ENCODE peak calls at places on chromosome 12, in ten cellular contexts. Z, S, W, M, K, Y, R, O, B and Q are unnamed samples.

GRCh38 chr12:16300706-16301105 is 23.2 kb upstream of the SLC15A5 start:
- DNase-seq in Z (no peak), S (no peak), W (no peak), M (no peak), K (no peak), Y (no peak), R (no peak), O (no peak), B (no peak), Q (no peak)

GRCh38 chr12:13211859-13212664 is 15.5 kb downstream of the EMP1 start:
- DNase-seq in Z (peak), S (peak), W (no peak), M (peak), K (peak), Y (peak), R (peak), O (no peak), B (peak), Q (no peak)

GRCh38 chr12:27331299-27331926 is 1.2 kb upstream of the BMAL2 start:
- DNase-seq in Z (no peak), S (peak), W (no peak), M (peak), K (peak), Y (peak), R (peak), O (no peak), B (peak), Q (peak)

GRCh38 chr12:65826513-65827171 is 2.4 kb downstream of the HMGA2 start:
- DNase-seq in Z (no peak), S (peak), W (no peak), M (no peak), K (no peak), Y (no peak), R (peak), O (no peak), B (peak), Q (peak)

GRCh38 chr12:1826867-1827705 is 6.7 kb downstream of the LRTM2 start:
- DNase-seq in Z (no peak), S (peak), W (no peak), M (no peak), K (no peak), Y (no peak), R (no peak), O (no peak), B (no peak), Q (no peak)

GRCh38 chr12:65891987-65892481 is 67.8 kb downstream of the HMGA2 start:
- DNase-seq in Z (peak), S (no peak), W (peak), M (peak), K (no peak), Y (no peak), R (peak), O (no peak), B (peak), Q (peak)

GRCh38 chr12:14167005-14167628 is 185.7 kb upstream of the GRIN2B start:
- DNase-seq in Z (peak), S (peak), W (no peak), M (peak), K (peak), Y (peak), R (peak), O (no peak), B (peak), Q (peak)

GRCh38 chr12:101536069-101536674 is 58.6 kb upstream of the MYBPC1 start:
- DNase-seq in Z (no peak), S (no peak), W (no peak), M (no peak), K (no peak), Y (no peak), R (no peak), O (no peak), B (no peak), Q (no peak)

GRCh38 chr12:65665817-65666216 is 158.5 kb upstream of the HMGA2 start:
- DNase-seq in Z (no peak), S (no peak), W (no peak), M (no peak), K (no peak), Y (no peak), R (no peak), O (no peak), B (no peak), Q (no peak)

GRCh38 chr12:92136883-92137582 is 8.6 kb downstream of the BTG1 start:
- DNase-seq in Z (no peak), S (peak), W (no peak), M (no peak), K (no peak), Y (peak), R (peak), O (no peak), B (peak), Q (no peak)

GRCh38 chr12:124506145-124506831 is 61.1 kb downstream of the NCOR2 start:
- DNase-seq in Z (peak), S (peak), W (peak), M (peak), K (peak), Y (no peak), R (peak), O (peak), B (no peak), Q (no peak)

GRCh38 chr12:3863756-3864155 is 9.4 kb downstream of the PARP11 start:
- DNase-seq in Z (no peak), S (no peak), W (no peak), M (no peak), K (no peak), Y (no peak), R (no peak), O (no peak), B (no peak), Q (no peak)

GRCh38 chr12:3869860-3870259 is 3.3 kb downstream of the PARP11 start:
- DNase-seq in Z (no peak), S (no peak), W (no peak), M (no peak), K (no peak), Y (no peak), R (peak), O (no peak), B (no peak), Q (no peak)

GRCh38 chr12:3872800-3873636 is at the start of gene PARP11:
- DNase-seq in Z (peak), S (peak), W (peak), M (peak), K (peak), Y (peak), R (peak), O (peak), B (peak), Q (peak)

GRCh38 chr12:3869448-3869847 is 3.8 kb downstream of the PARP11 start:
- DNase-seq in Z (no peak), S (no peak), W (no peak), M (no peak), K (no peak), Y (no peak), R (no peak), O (no peak), B (no peak), Q (no peak)
- TF ChIP-seq POLR2A in Z (no peak), S (no peak), W (no peak), M (no peak), K (no peak), Y (no peak), R (no peak), O (no peak), B (no peak), Q (no peak)

DNA sequence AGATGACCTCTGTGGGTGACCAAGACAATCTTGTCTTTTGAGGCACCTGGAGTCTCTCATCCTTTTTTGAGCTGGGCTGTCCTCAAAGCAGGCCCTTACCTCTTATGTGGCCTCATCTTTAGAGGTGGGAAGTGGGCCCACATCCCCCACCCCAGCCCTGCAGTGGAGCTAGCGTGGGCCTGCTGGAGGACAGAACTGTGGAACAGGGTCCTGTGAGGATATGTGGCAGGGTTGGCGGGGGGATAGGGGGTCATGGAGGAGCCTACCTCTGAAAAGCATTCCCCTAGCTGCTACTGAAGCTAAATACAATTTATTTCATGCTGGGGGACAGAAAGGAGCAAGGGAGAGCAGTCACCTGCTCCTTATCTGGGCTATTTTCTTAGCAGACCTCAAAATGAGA is 457 bp upstream of the GPD1 start:
- DNase-seq in Z (no peak), S (no peak), W (no peak), M (no peak), K (no peak), Y (no peak), R (no peak), O (no peak), B (no peak), Q (no peak)
- TF ChIP-seq POLR2A in Z (no peak), S (no peak), W (no peak), M (no peak), K (no peak), Y (no peak), R (no peak), O (no peak), B (no peak), Q (no peak)

GRCh38 chr12:132559652-132560420 is 50.5 kb downstream of the LRCOL1 start:
- DNase-seq in Z (peak), S (peak), W (no peak), M (no peak), K (peak), Y (peak), R (peak), O (no peak), B (peak), Q (peak)

GRCh38 chr12:132558861-132559623 is 51.3 kb downstream of the LRCOL1 start:
- DNase-seq in Z (no peak), S (peak), W (no peak), M (no peak), K (no peak), Y (no peak), R (no peak), O (no peak), B (no peak), Q (no peak)

GRCh38 chr12:132561784-132562156 is 48.6 kb downstream of the LRCOL1 start:
- DNase-seq in Z (peak), S (peak), W (no peak), M (no peak), K (peak), Y (no peak), R (no peak), O (no peak), B (peak), Q (peak)

GRCh38 chr12:132560831-132561783 is 49.3 kb downstream of the LRCOL1 start:
- DNase-seq in Z (peak), S (peak), W (no peak), M (no peak), K (peak), Y (peak), R (peak), O (no peak), B (peak), Q (peak)

DNA sequence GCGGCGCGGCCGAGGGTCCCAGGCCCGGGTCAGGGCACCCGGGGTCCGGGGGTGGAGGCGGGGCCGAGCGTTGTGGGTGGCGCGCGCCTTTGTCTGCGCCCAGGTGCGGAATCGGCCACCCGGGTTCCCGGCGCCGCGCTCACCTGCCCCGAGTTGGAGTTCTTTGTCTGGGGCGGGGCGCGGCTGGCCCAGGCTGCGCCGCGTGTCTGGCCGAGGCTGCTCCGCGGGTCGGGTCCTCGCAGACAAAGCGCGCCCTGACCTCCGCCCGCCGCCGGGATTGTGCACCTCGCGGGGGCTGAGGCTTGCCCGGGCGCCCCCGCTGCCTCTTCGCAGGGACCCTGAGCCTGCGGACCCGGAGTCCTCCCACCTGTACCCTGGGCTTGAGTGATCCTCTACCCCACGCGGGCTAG is 50.0 kb downstream of the LRCOL1 start:
- DNase-seq in Z (peak), S (peak), W (no peak), M (no peak), K (peak), Y (no peak), R (peak), O (no peak), B (peak), Q (peak)
- TF ChIP-seq POLR2A in Z (no peak), S (no peak), W (no peak), M (no peak), K (no peak), Y (no peak), R (no peak), O (no peak), B (no peak), Q (no peak)

GRCh38 chr12:78236264-78236663 is 405.6 kb downstream of the NAV3 start:
- DNase-seq in Z (no peak), S (no peak), W (no peak), M (peak), K (no peak), Y (no peak), R (no peak), O (no peak), B (no peak), Q (no peak)
- TF ChIP-seq POLR2A in Z (no peak), S (no peak), W (no peak), M (no peak), K (no peak), Y (no peak), R (no peak), O (no peak), B (no peak), Q (no peak)

DNA sequence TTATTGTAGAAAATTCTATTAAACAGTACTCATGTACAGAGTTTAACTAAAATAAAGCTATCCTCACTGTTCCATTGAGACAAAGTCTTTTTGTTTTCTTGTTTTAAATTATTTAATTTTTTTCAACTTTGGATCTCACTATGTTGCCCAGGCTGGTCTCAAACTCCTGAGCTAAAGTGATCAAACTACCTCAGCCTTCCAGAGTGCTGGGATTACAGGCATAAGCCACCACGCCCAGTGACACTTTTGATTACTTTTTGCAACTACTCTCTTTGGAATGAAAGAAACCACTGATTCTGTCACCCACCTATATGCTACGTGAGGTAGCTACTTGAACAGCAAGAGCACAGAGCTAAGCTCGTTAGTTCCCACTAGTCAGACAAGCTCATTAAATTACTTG is 17.1 kb downstream of the ZFC3H1 start:
- DNase-seq in Z (no peak), S (no peak), W (no peak), M (no peak), K (no peak), Y (no peak), R (no peak), O (no peak), B (no peak), Q (no peak)
- TF ChIP-seq POLR2A in Z (no peak), S (no peak), W (no peak), M (no peak), K (no peak), Y (no peak), R (no peak), O (no peak), B (no peak), Q (no peak)

DNA sequence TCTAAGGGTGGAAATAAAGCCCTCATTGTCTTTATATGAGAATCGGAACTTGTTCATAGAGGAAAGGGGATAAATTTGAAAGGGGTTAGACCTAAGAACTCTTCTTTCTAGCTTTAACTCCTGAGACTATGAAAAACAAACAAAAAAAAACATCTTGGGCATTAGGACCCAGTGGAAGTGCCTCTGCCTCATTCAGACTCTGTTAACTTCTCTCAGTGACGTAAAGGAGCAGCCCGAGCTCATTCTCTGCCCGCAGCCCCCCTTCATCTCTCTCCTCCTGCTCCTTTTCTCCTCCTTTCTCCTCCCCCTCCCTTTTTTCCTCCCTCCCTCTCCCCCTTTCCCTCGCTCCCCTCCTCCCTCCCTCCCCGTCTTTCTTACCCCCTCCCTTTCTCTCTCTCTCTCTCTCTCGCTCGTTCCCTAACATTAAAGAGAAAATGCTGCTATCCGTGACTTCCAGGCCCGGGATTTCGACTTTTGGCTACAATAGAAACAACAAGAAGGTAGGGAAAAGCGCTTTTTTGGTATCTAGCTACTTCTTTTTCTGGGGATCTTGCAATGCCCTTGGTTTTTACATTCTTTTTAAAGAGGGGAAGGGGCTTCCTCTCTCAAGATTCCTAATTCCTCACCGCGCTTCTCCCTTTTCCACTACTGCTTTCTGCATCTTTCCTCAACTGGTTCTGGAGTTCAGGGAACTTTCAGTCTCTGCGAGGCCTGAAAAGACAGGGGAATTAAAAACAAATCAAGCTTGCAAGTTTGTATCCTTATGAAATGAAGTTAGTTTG is at the start of gene RBMS2:
- DNase-seq in Z (peak), S (peak), W (peak), M (peak), K (peak), Y (peak), R (peak), O (no peak), B (peak), Q (peak)
- TF ChIP-seq POLR2A in Z (no peak), S (no peak), W (peak), M (peak), K (no peak), Y (no peak), R (no peak), O (no peak), B (no peak), Q (no peak)

GRCh38 chr12:12032771-12033588 is 37.8 kb upstream of the BCL2L14 start:
- DNase-seq in Z (peak), S (peak), W (peak), M (peak), K (peak), Y (peak), R (peak), O (peak), B (peak), Q (peak)
- TF ChIP-seq POLR2A in Z (no peak), S (no peak), W (no peak), M (no peak), K (no peak), Y (no peak), R (peak), O (no peak), B (no peak), Q (no peak)

DNA sequence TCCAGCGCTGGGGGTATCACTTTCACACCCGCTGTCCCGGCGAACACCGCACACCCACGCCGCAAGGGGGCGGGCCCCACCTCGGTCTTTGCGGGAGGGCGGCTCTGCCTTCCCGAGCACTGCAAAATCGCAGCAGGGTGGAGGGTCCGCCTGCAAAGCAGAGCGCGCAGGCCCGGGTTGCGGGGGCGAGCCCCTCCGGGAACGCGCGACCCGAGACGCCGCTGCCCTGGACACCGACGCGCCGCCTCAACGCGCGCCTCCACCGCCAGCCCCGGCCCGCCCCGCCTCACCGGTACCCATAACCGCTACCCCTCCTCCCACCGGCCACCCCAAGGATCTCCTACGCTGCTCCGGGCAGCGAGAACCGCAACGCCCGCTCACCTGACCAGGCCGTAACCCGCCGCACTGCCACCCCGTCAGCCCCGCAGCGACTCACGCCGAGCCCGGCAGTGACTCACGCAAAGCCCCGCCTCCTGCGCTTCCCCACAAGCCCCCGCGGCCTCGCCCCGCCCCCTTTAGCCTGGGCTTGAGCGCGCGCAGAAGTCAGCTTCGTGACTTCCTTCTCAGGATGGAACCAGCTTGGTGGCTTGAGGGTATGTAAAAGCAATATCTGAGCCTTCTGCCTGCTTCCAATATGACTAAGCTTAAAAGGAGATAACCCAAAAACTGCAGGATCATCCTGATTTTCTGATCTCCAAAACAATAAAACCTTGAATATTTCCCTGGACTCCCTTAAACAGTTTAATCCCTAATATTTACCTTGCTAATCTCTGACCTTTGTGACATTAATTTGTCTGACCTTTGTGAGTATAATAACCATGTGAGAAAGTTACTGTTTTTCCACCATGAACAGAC is at the start of gene RPAP3:
- DNase-seq in Z (peak), S (peak), W (peak), M (peak), K (peak), Y (peak), R (peak), O (peak), B (peak), Q (peak)
- TF ChIP-seq POLR2A in Z (no peak), S (peak), W (peak), M (peak), K (peak), Y (peak), R (peak), O (peak), B (peak), Q (peak)